ENCODE peak calls at places on chromosomes 6 and 20, in five cellular contexts. One of them, this sample, is unnamed.

GRCh38 chr6:112325449-112325848 is 21.7 kb upstream of the RFPL4B start:
- DNase-seq in CD4-positive, alpha-beta T cell: no peak
- DNase-seq in omental fat pad: no peak
- DNase-seq in AG10803: no peak
- DNase-seq in K562: no peak
- DNase-seq in this sample: no peak

GRCh38 chr6:145733207-145733606 is 2.1 kb downstream of the EPM2A start:
- DNase-seq in K562: no peak
- DNase-seq in CD4-positive, alpha-beta T cell: no peak
- DNase-seq in omental fat pad: no peak
- DNase-seq in AG10803: no peak
- DNase-seq in this sample: no peak

GRCh38 chr6:139539852-139540251 is 165.4 kb upstream of the CITED2 start:
- DNase-seq in AG10803: peak
- DNase-seq in omental fat pad: no peak
- DNase-seq in CD4-positive, alpha-beta T cell: no peak
- DNase-seq in K562: no peak
- DNase-seq in this sample: no peak

GRCh38 chr6:111803804-111804203 is 69.4 kb downstream of the FYN start:
- DNase-seq in omental fat pad: no peak
- DNase-seq in CD4-positive, alpha-beta T cell: no peak
- DNase-seq in K562: no peak
- DNase-seq in AG10803: no peak
- DNase-seq in this sample: no peak

GRCh38 chr20:57433658-57434389 is 42.6 kb downstream of the RBM38 start:
- DNase-seq in K562: no peak
- DNase-seq in AG10803: no peak
- DNase-seq in CD4-positive, alpha-beta T cell: no peak
- DNase-seq in omental fat pad: no peak
- DNase-seq in this sample: no peak

GRCh38 chr20:12838261-12838866 is 170.4 kb upstream of the SPTLC3 start:
- DNase-seq in K562: no peak
- DNase-seq in omental fat pad: no peak
- DNase-seq in AG10803: no peak
- DNase-seq in CD4-positive, alpha-beta T cell: no peak
- DNase-seq in this sample: no peak

GRCh38 chr6:55496201-55496600 is 82.8 kb downstream of the HMGCLL1 start:
- DNase-seq in CD4-positive, alpha-beta T cell: no peak
- DNase-seq in omental fat pad: no peak
- DNase-seq in AG10803: no peak
- DNase-seq in K562: no peak
- DNase-seq in this sample: no peak

GRCh38 chr6:16337280-16337975 is 99.0 kb downstream of the GMPR start:
- DNase-seq in CD4-positive, alpha-beta T cell: no peak
- DNase-seq in omental fat pad: peak
- DNase-seq in K562: no peak
- DNase-seq in AG10803: peak
- DNase-seq in this sample: peak

GRCh38 chr6:131062245-131063027 is 609 bp downstream of the EPB41L2 start:
- DNase-seq in CD4-positive, alpha-beta T cell: no peak
- DNase-seq in K562: peak
- DNase-seq in omental fat pad: no peak
- DNase-seq in AG10803: no peak
- DNase-seq in this sample: peak

GRCh38 chr6:36682328-36683144 is 4.0 kb downstream of the CDKN1A start:
- DNase-seq in K562: no peak
- DNase-seq in omental fat pad: no peak
- DNase-seq in CD4-positive, alpha-beta T cell: peak
- DNase-seq in AG10803: peak
- DNase-seq in this sample: no peak

GRCh38 chr6:4794140-4794707 is 18.0 kb downstream of the CDYL start:
- DNase-seq in CD4-positive, alpha-beta T cell: no peak
- DNase-seq in K562: no peak
- DNase-seq in AG10803: no peak
- DNase-seq in omental fat pad: no peak
- DNase-seq in this sample: no peak

GRCh38 chr20:6651016-6651415 is 116.5 kb upstream of the BMP2 start:
- DNase-seq in AG10803: peak
- DNase-seq in CD4-positive, alpha-beta T cell: no peak
- DNase-seq in K562: no peak
- DNase-seq in omental fat pad: no peak
- DNase-seq in this sample: no peak

GRCh38 chr6:7489376-7489775 is 52.1 kb upstream of the DSP start:
- DNase-seq in K562: no peak
- DNase-seq in omental fat pad: no peak
- DNase-seq in CD4-positive, alpha-beta T cell: no peak
- DNase-seq in AG10803: no peak
- DNase-seq in this sample: no peak

GRCh38 chr6:41427642-41428401 is 92.4 kb downstream of the NCR2 start:
- DNase-seq in CD4-positive, alpha-beta T cell: no peak
- DNase-seq in AG10803: no peak
- DNase-seq in omental fat pad: no peak
- DNase-seq in K562: no peak
- DNase-seq in this sample: no peak

GRCh38 chr6:170438402-170438753 is 114.7 kb downstream of the PSMB1 start:
- DNase-seq in CD4-positive, alpha-beta T cell: no peak
- DNase-seq in AG10803: peak
- DNase-seq in omental fat pad: peak
- DNase-seq in K562: peak
- DNase-seq in this sample: peak

GRCh38 chr20:58524814-58525213 is 9.6 kb upstream of the APCDD1L start:
- DNase-seq in AG10803: peak
- DNase-seq in omental fat pad: no peak
- DNase-seq in CD4-positive, alpha-beta T cell: no peak
- DNase-seq in K562: no peak
- DNase-seq in this sample: no peak

GRCh38 chr6:17600527-17601388 is 656 bp downstream of the FAM8A1 start:
- DNase-seq in K562: peak
- DNase-seq in CD4-positive, alpha-beta T cell: peak
- DNase-seq in AG10803: peak
- DNase-seq in omental fat pad: no peak
- DNase-seq in this sample: peak

GRCh38 chr6:42093582-42094329 is 43.4 kb downstream of the TAF8 start:
- DNase-seq in omental fat pad: no peak
- DNase-seq in CD4-positive, alpha-beta T cell: no peak
- DNase-seq in AG10803: no peak
- DNase-seq in K562: peak
- DNase-seq in this sample: no peak

GRCh38 chr6:131822119-131822518 is 14.3 kb downstream of the ENPP1 start:
- DNase-seq in omental fat pad: no peak
- DNase-seq in CD4-positive, alpha-beta T cell: no peak
- DNase-seq in AG10803: no peak
- DNase-seq in K562: no peak
- DNase-seq in this sample: no peak

GRCh38 chr6:36616888-36617521 is 22.8 kb downstream of the SRSF3 start:
- DNase-seq in omental fat pad: no peak
- DNase-seq in CD4-positive, alpha-beta T cell: no peak
- DNase-seq in AG10803: peak
- DNase-seq in K562: no peak
- DNase-seq in this sample: no peak

GRCh38 chr20:739736-740135 is 28.6 kb downstream of the SLC52A3 start:
- DNase-seq in omental fat pad: no peak
- DNase-seq in CD4-positive, alpha-beta T cell: no peak
- DNase-seq in AG10803: no peak
- DNase-seq in K562: no peak
- DNase-seq in this sample: no peak

GRCh38 chr20:38049800-38050199 is 16.3 kb downstream of the RPRD1B start:
- DNase-seq in CD4-positive, alpha-beta T cell: no peak
- DNase-seq in AG10803: peak
- DNase-seq in omental fat pad: no peak
- DNase-seq in K562: no peak
- DNase-seq in this sample: no peak

GRCh38 chr20:49187330-49188100 is 619 bp downstream of the STAU1 start:
- DNase-seq in AG10803: no peak
- DNase-seq in CD4-positive, alpha-beta T cell: peak
- DNase-seq in omental fat pad: no peak
- DNase-seq in K562: no peak
- DNase-seq in this sample: no peak

GRCh38 chr20:15895560-15896084 is 677.6 kb downstream of the KIF16B start:
- DNase-seq in omental fat pad: no peak
- DNase-seq in CD4-positive, alpha-beta T cell: no peak
- DNase-seq in AG10803: no peak
- DNase-seq in K562: no peak
- DNase-seq in this sample: no peak

GRCh38 chr20:19233025-19233794 is 20.8 kb downstream of the SLC24A3 start:
- DNase-seq in omental fat pad: no peak
- DNase-seq in AG10803: no peak
- DNase-seq in K562: no peak
- DNase-seq in CD4-positive, alpha-beta T cell: no peak
- DNase-seq in this sample: no peak

DNA sequence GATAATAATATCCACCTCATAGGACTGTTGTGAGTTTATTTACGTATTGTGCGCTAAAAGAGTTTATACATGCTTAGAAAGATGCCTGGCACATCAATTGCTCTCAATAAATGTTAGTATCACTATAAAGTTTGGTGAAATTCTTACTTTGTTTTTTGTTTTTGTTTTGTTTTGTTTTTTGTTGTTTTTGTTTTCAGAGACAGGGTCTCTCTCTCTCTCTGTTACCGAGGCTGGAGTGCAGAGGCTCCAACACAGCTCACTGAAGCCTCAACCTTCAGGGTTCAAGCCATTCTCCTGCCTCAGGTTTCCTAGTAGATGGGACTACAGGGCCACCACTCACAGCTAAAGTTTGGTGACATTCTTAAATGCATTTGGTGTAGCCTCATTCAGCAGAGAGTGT is 32.2 kb upstream of the BTN3A2 start:
- DNase-seq in CD4-positive, alpha-beta T cell: no peak
- DNase-seq in K562: no peak
- DNase-seq in omental fat pad: no peak
- DNase-seq in AG10803: no peak
- DNase-seq in this sample: no peak
- TF ChIP-seq CTCF in CD4-positive, alpha-beta T cell: no peak
- TF ChIP-seq CTCF in K562: no peak
- TF ChIP-seq CTCF in omental fat pad: no peak
- TF ChIP-seq CTCF in AG10803: no peak
- TF ChIP-seq CTCF in this sample: no peak

GRCh38 chr6:108698593-108699289 is 138.0 kb downstream of the FOXO3 start:
- DNase-seq in omental fat pad: no peak
- DNase-seq in K562: no peak
- DNase-seq in AG10803: no peak
- DNase-seq in CD4-positive, alpha-beta T cell: no peak
- DNase-seq in this sample: no peak

GRCh38 chr6:108694816-108695215 is 134.1 kb downstream of the FOXO3 start:
- DNase-seq in omental fat pad: no peak
- DNase-seq in K562: no peak
- DNase-seq in CD4-positive, alpha-beta T cell: no peak
- DNase-seq in AG10803: no peak
- DNase-seq in this sample: no peak

GRCh38 chr6:108699290-108700041 is 138.7 kb downstream of the FOXO3 start:
- DNase-seq in omental fat pad: no peak
- DNase-seq in AG10803: no peak
- DNase-seq in CD4-positive, alpha-beta T cell: no peak
- DNase-seq in K562: no peak
- DNase-seq in this sample: no peak

GRCh38 chr6:108693406-108694154 is 132.9 kb downstream of the FOXO3 start:
- DNase-seq in K562: no peak
- DNase-seq in omental fat pad: no peak
- DNase-seq in AG10803: no peak
- DNase-seq in CD4-positive, alpha-beta T cell: no peak
- DNase-seq in this sample: no peak

DNA sequence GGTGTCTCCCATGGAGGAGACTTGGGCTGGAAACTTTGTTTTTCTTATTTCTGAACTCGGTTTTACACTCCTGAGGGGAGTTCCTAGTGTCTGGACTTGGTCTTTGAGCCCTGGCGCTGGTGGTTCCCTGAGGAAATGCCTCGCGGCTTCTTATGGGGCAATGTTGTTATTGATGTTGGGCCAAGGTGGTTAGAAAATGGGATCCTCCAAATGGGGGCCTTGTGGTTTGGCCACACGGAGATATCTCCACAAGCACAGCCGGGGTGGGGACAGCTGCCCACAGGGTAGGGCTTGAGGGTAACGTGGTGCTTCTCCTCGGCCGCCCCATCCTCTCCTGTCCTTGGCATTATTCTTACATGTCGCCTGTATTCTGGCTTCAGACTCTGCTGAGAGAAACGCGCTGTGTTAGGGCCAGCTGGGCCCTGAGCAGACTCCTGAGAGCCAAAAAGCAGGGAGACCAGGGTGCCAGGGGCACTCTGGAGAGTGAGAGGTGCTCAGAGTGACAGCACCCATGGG is 137.0 kb downstream of the FOXO3 start:
- DNase-seq in K562: no peak
- DNase-seq in CD4-positive, alpha-beta T cell: no peak
- DNase-seq in AG10803: peak
- DNase-seq in omental fat pad: no peak
- DNase-seq in this sample: no peak
- TF ChIP-seq CTCF in K562: no peak
- TF ChIP-seq CTCF in CD4-positive, alpha-beta T cell: no peak
- TF ChIP-seq CTCF in AG10803: no peak
- TF ChIP-seq CTCF in omental fat pad: no peak
- TF ChIP-seq CTCF in this sample: no peak

GRCh38 chr6:126127662-126128061 is 141.3 kb downstream of the TRMT11 start:
- DNase-seq in CD4-positive, alpha-beta T cell: no peak
- DNase-seq in K562: no peak
- DNase-seq in omental fat pad: no peak
- DNase-seq in AG10803: no peak
- DNase-seq in this sample: no peak
- TF ChIP-seq CTCF in CD4-positive, alpha-beta T cell: no peak
- TF ChIP-seq CTCF in K562: peak
- TF ChIP-seq CTCF in omental fat pad: no peak
- TF ChIP-seq CTCF in AG10803: peak
- TF ChIP-seq CTCF in this sample: no peak

GRCh38 chr6:73752943-73753342 is 56.9 kb downstream of the CD109 start:
- DNase-seq in AG10803: no peak
- DNase-seq in omental fat pad: no peak
- DNase-seq in CD4-positive, alpha-beta T cell: no peak
- DNase-seq in K562: no peak
- DNase-seq in this sample: no peak
- TF ChIP-seq CTCF in AG10803: no peak
- TF ChIP-seq CTCF in omental fat pad: no peak
- TF ChIP-seq CTCF in CD4-positive, alpha-beta T cell: no peak
- TF ChIP-seq CTCF in K562: no peak
- TF ChIP-seq CTCF in this sample: no peak

GRCh38 chr6:12283904-12284303 is 6.3 kb upstream of the EDN1 start:
- DNase-seq in CD4-positive, alpha-beta T cell: no peak
- DNase-seq in omental fat pad: no peak
- DNase-seq in K562: no peak
- DNase-seq in AG10803: no peak
- DNase-seq in this sample: no peak
- TF ChIP-seq CTCF in CD4-positive, alpha-beta T cell: no peak
- TF ChIP-seq CTCF in omental fat pad: no peak
- TF ChIP-seq CTCF in K562: no peak
- TF ChIP-seq CTCF in AG10803: no peak
- TF ChIP-seq CTCF in this sample: no peak